ENCODE peak calls at places on chromosomes 5 and 9, in ten cellular contexts. B is kidney glomerular epithelial cell; A is upper lobe of right lung; L is NCI-H460; Y is posterior vena cava; F is stimulated activated CD8-positive, alpha-beta memory T cell treated with anti-CD3 and anti-CD28 coated beads, Interleukin-2, amount 100 ng/mL, for 1 hour; I is foreskin fibroblast; D is erythroblast; O is T-helper 1 cell; X is pancreas. N is an unnamed sample.

GRCh38 chr5:172114875-172115422 is 73.1 kb downstream of the STK10 start:
- DNase-seq in B (no peak), A (peak), L (no peak), Y (peak), F (peak), I (no peak), D (peak), O (peak), X (peak), N (no peak)

GRCh38 chr5:90142531-90142930 is 267.0 kb downstream of the CETN3 start:
- DNase-seq in B (no peak), A (no peak), L (no peak), Y (no peak), F (no peak), I (no peak), D (no peak), O (no peak), X (no peak), N (no peak)

GRCh38 chr5:38598994-38599611 is 42.7 kb upstream of the LIFR start:
- DNase-seq in B (peak), A (no peak), L (peak), Y (no peak), F (no peak), I (peak), D (no peak), O (no peak), X (no peak), N (no peak)

GRCh38 chr5:36388288-36388687 is 86.6 kb upstream of the RANBP3L start:
- DNase-seq in B (no peak), A (no peak), L (no peak), Y (no peak), F (no peak), I (no peak), D (no peak), O (no peak), X (no peak), N (no peak)

GRCh38 chr5:126253406-126253805 is 169.8 kb upstream of the GRAMD2B start:
- DNase-seq in B (peak), A (no peak), L (no peak), Y (no peak), F (no peak), I (no peak), D (no peak), O (no peak), X (no peak), N (no peak)

GRCh38 chr5:149665416-149666163 is 64.5 kb upstream of the PPARGC1B start:
- DNase-seq in B (no peak), A (no peak), L (no peak), Y (no peak), F (no peak), I (no peak), D (no peak), O (no peak), X (no peak), N (no peak)

GRCh38 chr5:81303563-81303962 is 2.2 kb downstream of the ZCCHC9 start:
- DNase-seq in B (no peak), A (no peak), L (peak), Y (no peak), F (no peak), I (peak), D (no peak), O (no peak), X (no peak), N (no peak)

GRCh38 chr9:116737137-116737546 is 50.0 kb downstream of the TRIM32 start:
- DNase-seq in B (peak), A (peak), L (peak), Y (peak), F (no peak), I (peak), D (peak), O (no peak), X (peak), N (peak)

GRCh38 chr5:76716456-76717157 is 681 bp downstream of the F2R start:
- DNase-seq in B (no peak), A (no peak), L (no peak), Y (no peak), F (no peak), I (no peak), D (peak), O (no peak), X (peak), N (peak)

GRCh38 chr9:130172161-130172857 is at the start of gene NCS1:
- DNase-seq in B (peak), A (peak), L (peak), Y (peak), F (peak), I (peak), D (peak), O (no peak), X (peak), N (peak)

GRCh38 chr5:65721050-65721774 is 697 bp downstream of the SGTB start:
- DNase-seq in B (peak), A (peak), L (no peak), Y (peak), F (no peak), I (peak), D (peak), O (no peak), X (peak), N (peak)

GRCh38 chr5:42581845-42582244 is 158.6 kb downstream of the GHR start:
- DNase-seq in B (no peak), A (no peak), L (no peak), Y (no peak), F (no peak), I (no peak), D (no peak), O (no peak), X (no peak), N (no peak)

GRCh38 chr5:57802131-57802530 is 319.5 kb upstream of the ACTBL2 start:
- DNase-seq in B (no peak), A (no peak), L (no peak), Y (no peak), F (no peak), I (no peak), D (no peak), O (no peak), X (no peak), N (no peak)

GRCh38 chr5:69129413-69129812 is 35.6 kb downstream of the SLC30A5 start:
- DNase-seq in B (peak), A (no peak), L (no peak), Y (no peak), F (no peak), I (peak), D (no peak), O (no peak), X (no peak), N (no peak)

GRCh38 chr9:2023532-2023931 is 8.4 kb downstream of the SMARCA2 start:
- DNase-seq in B (no peak), A (no peak), L (no peak), Y (no peak), F (no peak), I (no peak), D (peak), O (no peak), X (no peak), N (no peak)

GRCh38 chr9:88747768-88748167 is 212.8 kb downstream of the NXNL2 start:
- DNase-seq in B (peak), A (no peak), L (peak), Y (no peak), F (no peak), I (peak), D (peak), O (no peak), X (no peak), N (peak)

GRCh38 chr5:140141241-140141640 is 15.5 kb downstream of the IGIP start:
- DNase-seq in B (no peak), A (no peak), L (no peak), Y (no peak), F (no peak), I (no peak), D (no peak), O (no peak), X (no peak), N (no peak)

GRCh38 chr5:168086104-168086610 is 205.3 kb upstream of the WWC1 start:
- DNase-seq in B (peak), A (no peak), L (peak), Y (no peak), F (no peak), I (peak), D (no peak), O (no peak), X (no peak), N (no peak)

GRCh38 chr5:173535976-173536639 is 80.3 kb downstream of the BOD1 start:
- DNase-seq in B (no peak), A (no peak), L (no peak), Y (no peak), F (no peak), I (no peak), D (no peak), O (no peak), X (no peak), N (no peak)

GRCh38 chr9:87570000-87570834 is 72.5 kb downstream of the DAPK1 start:
- DNase-seq in B (peak), A (no peak), L (no peak), Y (no peak), F (no peak), I (no peak), D (no peak), O (no peak), X (no peak), N (no peak)

GRCh38 chr5:146290318-146290717 is 48.3 kb upstream of the POU4F3 start:
- DNase-seq in B (no peak), A (no peak), L (no peak), Y (no peak), F (no peak), I (peak), D (no peak), O (no peak), X (no peak), N (no peak)

GRCh38 chr5:64347308-64347707 is 158.5 kb upstream of the RGS7BP start:
- DNase-seq in B (no peak), A (no peak), L (no peak), Y (no peak), F (no peak), I (no peak), D (no peak), O (no peak), X (no peak), N (no peak)

GRCh38 chr9:91187965-91188344 is 173.8 kb downstream of the AUH start:
- DNase-seq in B (no peak), A (no peak), L (no peak), Y (no peak), F (no peak), I (peak), D (no peak), O (no peak), X (no peak), N (no peak)

GRCh38 chr5:138640855-138641254 is 65.7 kb upstream of the HSPA9 start:
- DNase-seq in B (no peak), A (no peak), L (no peak), Y (no peak), F (no peak), I (no peak), D (no peak), O (no peak), X (no peak), N (no peak)

GRCh38 chr9:69674741-69675438 is 2.7 kb upstream of the APBA1 start:
- DNase-seq in B (no peak), A (no peak), L (no peak), Y (no peak), F (no peak), I (peak), D (no peak), O (no peak), X (no peak), N (no peak)

GRCh38 chr5:61132559-61132958 is 29.7 kb downstream of the SMIM15 start:
- DNase-seq in B (no peak), A (no peak), L (peak), Y (no peak), F (no peak), I (no peak), D (peak), O (no peak), X (no peak), N (no peak)

GRCh38 chr9:136331556-136332481 is 4.5 kb downstream of the GPSM1 start:
- DNase-seq in B (no peak), A (no peak), L (no peak), Y (no peak), F (no peak), I (no peak), D (no peak), O (no peak), X (no peak), N (no peak)

GRCh38 chr5:157269165-157269671 is 3.3 kb downstream of the CYFIP2 start:
- DNase-seq in B (no peak), A (peak), L (no peak), Y (no peak), F (no peak), I (no peak), D (no peak), O (no peak), X (no peak), N (no peak)

GRCh38 chr5:150593593-150593992 is 46.9 kb upstream of the SYNPO start:
- DNase-seq in B (no peak), A (peak), L (no peak), Y (peak), F (no peak), I (no peak), D (peak), O (no peak), X (no peak), N (no peak)

GRCh38 chr9:131429121-131430012 is 35.5 kb downstream of the PRRC2B start:
- DNase-seq in B (no peak), A (no peak), L (no peak), Y (peak), F (no peak), I (no peak), D (no peak), O (no peak), X (no peak), N (no peak)

GRCh38 chr5:8012131-8012977 is 143.4 kb downstream of the MTRR start:
- DNase-seq in B (no peak), A (no peak), L (no peak), Y (no peak), F (no peak), I (no peak), D (peak), O (no peak), X (no peak), N (peak)

GRCh38 chr9:128081052-128081451 is 13.0 kb downstream of the SLC25A25 start:
- DNase-seq in B (peak), A (no peak), L (no peak), Y (no peak), F (no peak), I (peak), D (peak), O (no peak), X (no peak), N (peak)

GRCh38 chr5:88687253-88687955 is 195.6 kb downstream of the MEF2C start:
- DNase-seq in B (no peak), A (no peak), L (no peak), Y (no peak), F (no peak), I (no peak), D (no peak), O (no peak), X (no peak), N (no peak)

GRCh38 chr5:143279698-143280097 is 123.8 kb downstream of the NR3C1 start:
- DNase-seq in B (no peak), A (no peak), L (no peak), Y (no peak), F (no peak), I (no peak), D (no peak), O (no peak), X (no peak), N (no peak)

GRCh38 chr5:176171171-176171760 is 67.0 kb upstream of the SIMC1 start:
- DNase-seq in B (no peak), A (no peak), L (no peak), Y (no peak), F (no peak), I (no peak), D (no peak), O (no peak), X (no peak), N (no peak)

GRCh38 chr5:180170810-180171567 is 38.0 kb downstream of the RASGEF1C start:
- DNase-seq in B (no peak), A (no peak), L (no peak), Y (no peak), F (no peak), I (no peak), D (no peak), O (no peak), X (no peak), N (no peak)

GRCh38 chr9:124410321-124410913 is 4.8 kb downstream of the PSMB7 start:
- DNase-seq in B (no peak), A (no peak), L (no peak), Y (no peak), F (no peak), I (no peak), D (peak), O (no peak), X (no peak), N (no peak)